ENCODE peak calls at places on chromosomes 4 and X, in seven cellular contexts. Z is fibroblast of lung, R is right lobe of liver, B is OCI-LY7, G is PC-3, A is mammary epithelial cell, C is cardiac muscle cell. J is an unnamed sample.

GRCh38 chr4:171583790-171584189 is 229.4 kb upstream of the GALNTL6 start:
- DNase-seq in Z (no peak), R (no peak), B (no peak), G (no peak), A (no peak), C (no peak), J (no peak)

GRCh38 chrX:97692575-97692974 is 808.9 kb downstream of the RPA4 start:
- DNase-seq in Z (no peak), R (no peak), B (no peak), G (no peak), A (no peak), C (no peak), J (no peak)

GRCh38 chr4:127601029-127601428 is 31.7 kb upstream of the INTU start:
- DNase-seq in Z (peak; percentile 5), R (no peak), B (no peak), G (peak; percentile 34), A (no peak), C (peak; percentile 58), J (peak; percentile 42)

GRCh38 chrX:131734621-131735020 is 190.7 kb downstream of the OR13H1 start:
- DNase-seq in Z (peak; percentile 61), R (no peak), B (no peak), G (no peak), A (peak; percentile 36), C (no peak), J (peak; percentile 45)

GRCh38 chrX:136047969-136048368 is 62.7 kb downstream of the SLC9A6 start:
- DNase-seq in Z (peak; percentile 45), R (no peak), B (no peak), G (peak; percentile 37), A (no peak), C (no peak), J (peak; percentile 77)

GRCh38 chr4:124713213-124713592 is 671 bp upstream of the ANKRD50 start:
- DNase-seq in Z (peak; percentile 82), R (peak; percentile 64), B (peak; percentile 2), G (peak; percentile 65), A (peak; percentile 54), C (peak; percentile 89), J (peak; percentile 81)

GRCh38 chr4:1872918-1873269 is 1.7 kb downstream of the NSD2 start:
- DNase-seq in Z (peak; percentile 82), R (no peak), B (peak; percentile 48), G (peak; percentile 64), A (peak; percentile 60), C (peak; percentile 37), J (peak; percentile 81)

GRCh38 chr4:80197601-80198444 is 520 bp downstream of the PRDM8 start:
- DNase-seq in Z (peak; percentile 39), R (no peak), B (no peak), G (no peak), A (no peak), C (peak; percentile 6), J (no peak)

GRCh38 chr4:7140062-7140691 is 52.2 kb upstream of the SORCS2 start:
- DNase-seq in Z (no peak), R (no peak), B (no peak), G (no peak), A (no peak), C (no peak), J (no peak)

GRCh38 chr4:6578221-6578620 is 3.2 kb downstream of the MAN2B2 start:
- DNase-seq in Z (no peak), R (no peak), B (no peak), G (no peak), A (no peak), C (no peak), J (no peak)

GRCh38 chr4:168879178-168879577 is 130.9 kb downstream of the CBR4 start:
- DNase-seq in Z (no peak), R (no peak), B (no peak), G (no peak), A (no peak), C (no peak), J (no peak)

GRCh38 chr4:161249779-161250440 is 913.9 kb downstream of the FSTL5 start:
- DNase-seq in Z (no peak), R (no peak), B (no peak), G (no peak), A (no peak), C (no peak), J (no peak)

GRCh38 chrX:146396409-146396808 is 413.2 kb upstream of the CXorf51B start:
- DNase-seq in Z (no peak), R (peak; percentile 42), B (no peak), G (no peak), A (no peak), C (no peak), J (no peak)

GRCh38 chr4:168569909-168570276 is 73.0 kb downstream of the PALLD start:
- DNase-seq in Z (no peak), R (no peak), B (no peak), G (peak; percentile 44), A (no peak), C (no peak), J (peak; percentile 13)

GRCh38 chr4:17884063-17884462 is 73.3 kb downstream of the NCAPG start:
- DNase-seq in Z (peak; percentile 12), R (no peak), B (no peak), G (no peak), A (no peak), C (no peak), J (peak; percentile 17)

DNA sequence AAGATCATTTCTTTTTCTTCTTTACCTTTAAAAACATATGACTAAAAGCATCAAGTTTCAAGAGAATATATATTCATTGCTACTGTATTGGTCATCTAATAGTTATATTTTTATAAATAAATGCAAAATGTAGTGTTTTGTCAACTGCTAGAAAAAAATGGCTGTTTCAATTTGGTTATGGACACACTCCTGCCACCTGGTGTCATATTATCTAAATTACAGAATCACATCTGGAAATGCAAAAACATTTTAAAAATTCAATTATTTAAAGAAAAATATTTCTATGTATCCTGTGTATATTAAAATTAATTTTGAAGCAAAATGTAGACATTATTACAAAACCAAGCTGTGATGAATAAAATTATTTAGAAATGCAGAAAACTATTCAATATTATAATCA is 329.4 kb upstream of the PCDH18 start:
- DNase-seq in Z (no peak), R (no peak), B (peak; percentile 11), G (peak; percentile 25), A (no peak), C (peak; percentile 49), J (peak; percentile 37)
- TF ChIP-seq CTCF in Z (peak; percentile 33), R (peak; percentile 46), B (peak; percentile 79), G (peak; percentile 38), A (peak; percentile 45), C (peak; percentile 49), J (peak; percentile 42)

GRCh38 chrX:332496-332860 is 13.9 kb upstream of the GTPBP6 start:
- DNase-seq in Z (no peak), R (no peak), B (no peak), G (no peak), A (no peak), C (no peak), J (no peak)

GRCh38 chrX:334331-334891 is 15.8 kb upstream of the GTPBP6 start:
- DNase-seq in Z (no peak), R (no peak), B (no peak), G (no peak), A (no peak), C (no peak), J (no peak)

GRCh38 chrX:334971-335757 is 16.6 kb upstream of the GTPBP6 start:
- DNase-seq in Z (no peak), R (no peak), B (no peak), G (no peak), A (no peak), C (no peak), J (no peak)

GRCh38 chrX:332916-333610 is 14.5 kb upstream of the GTPBP6 start:
- DNase-seq in Z (no peak), R (no peak), B (no peak), G (no peak), A (no peak), C (no peak), J (no peak)

DNA sequence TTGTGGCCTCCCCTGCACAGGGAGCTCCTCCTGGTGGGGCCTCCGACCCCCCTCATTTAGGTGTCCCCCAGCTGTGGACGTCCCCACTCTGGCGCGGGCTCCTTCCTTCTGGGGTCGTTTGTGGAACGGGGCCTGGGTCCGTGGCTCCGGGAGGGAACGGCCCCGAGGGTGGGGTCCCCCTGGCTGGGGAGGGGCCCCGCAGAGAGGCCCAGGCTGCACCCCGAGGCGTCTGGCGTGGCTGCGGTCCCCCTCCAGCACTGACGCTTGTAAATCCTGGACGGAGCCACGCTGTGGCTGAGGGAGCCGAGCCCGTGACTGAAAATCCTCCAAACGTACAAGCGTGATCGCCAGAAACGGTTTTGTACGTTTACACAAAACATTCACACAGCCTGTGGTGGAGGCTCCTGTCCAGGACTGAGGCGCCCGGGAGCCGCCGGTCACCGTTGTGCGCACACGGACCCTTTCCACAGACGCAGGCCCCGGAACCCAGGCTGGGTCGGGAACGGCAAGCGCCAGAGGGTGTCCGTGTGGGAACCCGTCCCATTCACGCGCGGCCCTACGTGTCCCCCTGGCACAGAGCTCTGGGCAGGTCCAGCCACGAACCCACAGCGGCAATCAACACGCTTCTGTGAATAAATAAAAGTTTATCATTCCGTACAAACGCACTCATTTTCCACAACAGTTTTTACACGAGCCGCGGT is 15.2 kb upstream of the GTPBP6 start:
- DNase-seq in Z (no peak), R (no peak), B (no peak), G (no peak), A (no peak), C (no peak), J (no peak)
- H3K4me3 ChIP-seq in Z (no peak overlapping the region), R (no peak overlapping the region), B (no peak overlapping the region), G (no peak overlapping the region), A (no peak overlapping the region), C (no peak overlapping the region), J (no peak overlapping the region)

DNA sequence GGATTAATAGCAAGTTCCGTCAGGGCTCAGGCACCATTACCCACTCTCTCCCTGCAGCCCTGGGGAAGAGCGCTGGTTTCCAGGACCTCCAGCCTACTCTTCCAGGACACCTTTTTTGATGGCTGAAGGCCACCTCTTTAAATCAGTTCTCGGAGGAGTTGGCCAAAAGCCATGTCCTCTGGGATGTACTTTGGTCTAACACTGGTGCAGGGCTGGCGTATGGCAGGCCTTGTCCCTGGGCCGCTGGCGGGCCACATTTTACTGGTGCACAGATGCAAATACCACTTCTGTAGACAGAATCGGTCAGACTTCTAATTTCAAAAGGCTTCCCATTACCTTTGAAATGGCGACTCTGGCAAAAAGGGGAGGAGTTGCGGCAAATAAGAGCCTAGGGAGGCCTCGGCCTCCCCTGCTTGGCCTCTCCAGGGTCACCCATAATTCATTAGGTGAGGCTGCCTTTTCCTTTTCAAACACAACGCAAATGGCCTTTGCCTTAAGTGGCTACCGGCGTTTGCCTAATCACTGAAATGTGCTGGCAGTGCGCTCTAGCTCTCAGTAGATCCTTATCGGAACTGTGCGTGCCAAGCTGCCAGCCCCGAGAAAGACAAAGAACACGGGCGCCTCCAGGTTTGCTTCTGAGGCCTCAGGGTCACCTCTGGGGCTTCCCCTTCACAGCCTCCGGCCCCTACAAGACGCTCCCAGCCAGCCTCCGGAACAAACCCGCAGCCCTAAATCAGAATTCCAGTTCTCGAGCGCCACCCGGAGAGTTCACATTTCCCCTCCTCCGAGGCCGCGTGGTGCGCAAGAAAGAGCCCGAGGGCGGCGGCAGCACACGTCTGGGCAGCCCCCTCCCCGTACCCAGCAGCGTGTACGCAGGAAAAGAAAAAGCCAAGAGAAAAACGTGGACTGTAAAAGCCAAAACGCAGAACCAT is 76.2 kb upstream of the BCOR start:
- DNase-seq in Z (peak; percentile 8), R (peak; percentile 69), B (peak; percentile 71), G (peak; percentile 70), A (no peak), C (peak; percentile 39), J (no peak)
- TF ChIP-seq CTCF in Z (no peak), R (no peak), B (peak; percentile 45), G (peak; percentile 44), A (no peak), C (peak; percentile 4), J (no peak)

DNA sequence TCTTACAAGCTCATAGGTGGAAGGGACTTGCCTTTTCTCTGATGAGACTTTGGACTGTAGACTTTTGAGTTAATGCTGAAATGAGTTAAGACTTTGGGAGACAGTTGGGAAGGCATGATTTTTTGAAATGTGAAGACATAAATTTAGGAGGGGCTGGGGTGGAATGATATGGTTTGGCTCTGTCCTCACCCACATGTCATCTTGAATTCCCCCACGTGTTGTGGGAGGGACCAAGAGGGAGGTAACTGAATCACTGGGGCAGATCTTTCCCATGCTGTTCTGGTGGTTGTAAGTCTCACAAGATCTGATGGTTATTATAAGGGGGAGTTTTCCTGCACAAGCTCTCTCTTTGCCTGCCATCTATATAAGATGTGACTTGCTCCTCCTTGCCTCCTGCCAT is 777.9 kb downstream of the CENPC start:
- DNase-seq in Z (no peak), R (no peak), B (no peak), G (no peak), A (no peak), C (no peak), J (no peak)
- H3K4me3 ChIP-seq in Z (no peak overlapping the region), R (no peak overlapping the region), B (no peak overlapping the region), G (no peak overlapping the region), A (no peak overlapping the region), C (no peak overlapping the region), J (no peak overlapping the region)